ENCODE peak calls at places on chromosomes 2 and 18, in four cellular contexts. A is NCI-H1105, B is frontal cortex, E is KBM-7. L is an unnamed sample.

GRCh38 chr2:228056706-228057105 is 124.8 kb downstream of the SPHKAP start:
- DNase-seq in A (no peak), B (no peak), E (no peak), L (no peak)

GRCh38 chr18:25251127-25251526 is 100.8 kb downstream of the ZNF521 start:
- DNase-seq in A (no peak), B (no peak), E (no peak), L (no peak)

GRCh38 chr2:209613941-209614340 is 157.7 kb upstream of the UNC80 start:
- DNase-seq in A (no peak), B (no peak), E (no peak), L (no peak)

GRCh38 chr2:68813596-68813995 is 57.6 kb downstream of the BMP10 start:
- DNase-seq in A (no peak), B (no peak), E (no peak), L (no peak)

GRCh38 chr18:63098014-63098981 is 221.3 kb downstream of the BCL2 start:
- DNase-seq in A (no peak), B (no peak), E (peak), L (no peak)

GRCh38 chr2:119706196-119706595 is 27.2 kb downstream of the TMEM177 start:
- DNase-seq in A (no peak), B (no peak), E (peak), L (no peak)

GRCh38 chr2:63038034-63038433 is 12.6 kb upstream of the OTX1 start:
- DNase-seq in A (no peak), B (no peak), E (no peak), L (no peak)

GRCh38 chr18:3468066-3468705 is 18.2 kb downstream of the TGIF1 start:
- DNase-seq in A (no peak), B (no peak), E (no peak), L (no peak)

GRCh38 chr2:233745073-233745755 is 14.9 kb upstream of the UGT1A1 start:
- DNase-seq in A (no peak), B (no peak), E (no peak), L (no peak)

GRCh38 chr18:49795612-49796552 is 17.5 kb downstream of the ACAA2 start:
- DNase-seq in A (no peak), B (no peak), E (no peak), L (no peak)

GRCh38 chr2:54639609-54640008 is 83.9 kb upstream of the EML6 start:
- DNase-seq in A (no peak), B (no peak), E (no peak), L (no peak)

GRCh38 chr18:61870151-61870550 is 22.7 kb downstream of the RNF152 start:
- DNase-seq in A (no peak), B (no peak), E (no peak), L (peak)

GRCh38 chr2:235513984-235514626 is 20.3 kb downstream of the AGAP1 start:
- DNase-seq in A (no peak), B (no peak), E (no peak), L (no peak)

GRCh38 chr2:224764565-224765236 is 48.5 kb upstream of the CCDC195 start:
- DNase-seq in A (no peak), B (no peak), E (no peak), L (no peak)

GRCh38 chr2:42967959-42968674 is 175.7 kb upstream of the HAAO start:
- DNase-seq in A (no peak), B (no peak), E (peak), L (no peak)

GRCh38 chr2:128499367-128500135 is 180.9 kb upstream of the HS6ST1 start:
- DNase-seq in A (no peak), B (no peak), E (no peak), L (no peak)

L was measured in NCI-H345.